ENCODE peak calls at places on chromosomes 2 and 18, in six cellular contexts. N is A549, B is WTC11, W is endothelial cell of umbilical vein, Q is K562, E is SK-N-SH. V is an unnamed sample.
A peak's percentile ranks its signal among the peaks of the same experiment; 100 is the strongest.

GRCh38 chr2:209809256-209809655 is 37.6 kb downstream of the UNC80 start:
- DNase-seq in E (no peak), W (no peak), B (no peak), Q (no peak), N (no peak), V (no peak)

GRCh38 chr2:119011910-119012209 is 69.9 kb downstream of the MARCO start:
- DNase-seq in N (no peak), E (no peak), B (no peak), W (no peak), Q (no peak), V (no peak)

GRCh38 chr2:46308629-46309028 is 11.4 kb downstream of the EPAS1 start:
- DNase-seq in E (no peak), N (no peak), W (no peak), Q (no peak), B (no peak), V (no peak)

GRCh38 chr2:196331143-196331542 is 159.8 kb upstream of the STK17B start:
- DNase-seq in W (peak; percentile 84), E (no peak), B (no peak), N (peak; percentile 40), Q (peak; percentile 60), V (no peak)

GRCh38 chr2:128196026-128196822 is 105.2 kb downstream of the UGGT1 start:
- DNase-seq in N (no peak), W (peak; percentile 70), E (no peak), Q (no peak), B (no peak), V (no peak)

GRCh38 chr2:158315000-158315399 is 141.6 kb downstream of the CCDC148 start:
- DNase-seq in W (no peak), E (no peak), B (no peak), Q (no peak), N (no peak), V (no peak)

GRCh38 chr2:129728251-129728972 is 251.1 kb upstream of the RAB6C start:
- DNase-seq in B (no peak), W (no peak), N (no peak), E (no peak), Q (no peak), V (no peak)

GRCh38 chr2:79622508-79622907 is 109.7 kb downstream of the CTNNA2 start:
- DNase-seq in N (peak; percentile 33), W (no peak), Q (no peak), B (no peak), E (no peak), V (no peak)

GRCh38 chr18:46399276-46399675 is 257.7 kb downstream of the LOXHD1 start:
- DNase-seq in N (no peak), Q (no peak), W (no peak), B (no peak), E (no peak), V (no peak)

GRCh38 chr18:77129150-77129551 is 3.4 kb downstream of the MBP start:
- DNase-seq in W (no peak), Q (no peak), N (no peak), B (no peak), E (no peak), V (no peak)

GRCh38 chr18:77131652-77132368 is 773 bp downstream of the MBP start:
- DNase-seq in B (peak; percentile 39), W (no peak), E (peak; percentile 73), Q (no peak), N (peak; percentile 54), V (no peak)

GRCh38 chr18:77132369-77133050 is at the start of gene MBP:
- DNase-seq in Q (no peak), N (peak; percentile 45), B (peak; percentile 79), E (peak; percentile 60), W (no peak), V (no peak)

GRCh38 chr18:77130229-77131099 is 2.1 kb downstream of the MBP start:
- DNase-seq in Q (no peak), B (no peak), E (no peak), W (no peak), N (no peak), V (no peak)

DNA sequence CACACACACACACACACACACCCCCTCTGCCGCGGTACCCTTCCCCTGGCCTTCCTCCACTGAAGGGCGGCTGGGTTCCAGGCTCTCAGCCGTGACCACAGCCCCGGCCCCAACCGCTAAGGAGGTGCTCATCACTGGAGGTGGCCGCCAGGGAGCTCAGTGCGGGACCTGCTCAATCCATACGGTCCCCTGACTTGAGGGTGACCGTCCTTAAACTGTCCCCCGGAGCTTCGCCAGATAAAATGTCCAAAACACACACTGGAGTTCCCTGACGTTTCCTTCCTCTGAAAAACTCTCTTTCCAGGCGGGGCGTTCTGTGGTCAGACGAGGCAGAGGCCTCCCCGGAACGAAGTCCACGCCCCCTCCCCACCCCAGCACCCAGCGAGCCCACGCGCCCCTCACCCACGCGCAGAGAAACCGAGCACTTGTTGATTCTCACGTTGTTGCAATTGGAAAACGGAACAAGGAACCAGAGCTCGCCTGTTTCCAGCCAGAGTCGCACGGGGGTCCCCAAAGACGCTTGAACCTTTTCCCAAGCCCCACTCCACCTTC is 1.4 kb downstream of the MBP start:
- DNase-seq in W (no peak), E (no peak), N (no peak), B (no peak), Q (no peak), V (no peak)
- TF ChIP-seq MAX in W (no peak), E (no peak), N (no peak), B (no peak), Q (no peak), V (no peak)

DNA sequence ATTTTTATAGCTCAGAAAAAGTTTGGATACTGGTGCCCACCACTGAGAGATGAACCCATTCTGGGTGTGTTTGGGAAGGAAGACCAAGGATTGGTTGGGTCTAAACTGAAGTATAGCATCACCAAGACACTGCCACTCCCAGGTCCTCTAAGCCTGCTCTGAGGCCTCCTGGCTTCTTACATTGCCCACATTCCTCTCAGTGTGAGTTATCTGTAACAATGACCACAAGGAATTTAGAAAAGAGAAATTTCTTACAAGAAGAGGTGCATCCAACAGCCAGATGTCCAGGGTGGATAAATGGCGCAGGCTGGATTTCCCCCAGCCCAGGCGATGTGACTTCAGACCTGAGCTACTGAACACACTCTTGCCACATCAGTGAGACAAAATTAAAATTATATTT is 1.6 kb upstream of the GPR45 start:
- DNase-seq in W (no peak), B (no peak), Q (no peak), E (no peak), N (peak; percentile 25), V (no peak)
- TF ChIP-seq MAX in W (no peak), B (no peak), Q (no peak), E (no peak), N (no peak), V (no peak)

DNA sequence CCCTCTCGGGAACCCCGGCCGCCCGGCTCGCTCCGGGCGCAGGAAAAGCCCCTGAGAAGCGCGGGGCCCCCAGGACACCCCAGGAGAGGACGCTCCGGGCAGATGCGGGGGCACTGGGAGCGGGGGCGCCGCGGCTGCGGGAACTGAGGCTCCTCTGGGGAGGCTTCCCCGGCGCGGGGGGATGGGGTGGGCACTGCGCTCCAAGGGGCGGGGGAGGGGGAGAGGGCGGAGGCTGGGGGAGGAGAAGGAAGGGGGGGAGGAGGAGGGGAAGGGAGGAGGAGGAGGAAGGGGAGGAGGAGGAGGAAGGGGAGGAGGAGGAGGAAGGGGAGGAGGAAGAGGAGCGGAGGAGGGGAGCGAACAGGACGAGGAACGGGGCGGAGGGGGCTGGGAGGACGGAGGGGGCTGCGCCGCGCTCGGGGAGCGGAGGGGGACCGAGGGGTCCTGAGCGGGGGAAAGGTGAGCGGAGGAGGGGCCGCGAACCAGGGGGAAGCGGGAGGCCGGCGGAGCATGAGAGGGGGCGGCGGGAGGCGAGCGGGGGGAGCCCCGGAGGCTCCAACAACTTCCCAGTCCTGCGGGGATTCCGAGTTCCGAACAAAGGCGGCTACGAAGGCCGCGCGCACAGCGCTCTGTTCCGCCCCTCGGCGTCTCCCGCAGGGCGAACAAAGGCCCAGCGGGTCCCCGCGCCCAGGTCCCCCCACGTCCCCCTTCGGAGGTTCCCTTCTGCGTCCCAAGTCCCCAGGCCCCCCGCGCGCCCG is 742 bp downstream of the PXDN start:
- DNase-seq in Q (no peak), N (no peak), W (peak; percentile 37), E (peak; percentile 89), B (peak; percentile 70), V (no peak)
- TF ChIP-seq MAX in Q (no peak), N (no peak), W (no peak), E (no peak), B (no peak), V (no peak)

GRCh38 chr2:189248116-189248515 is 68.6 kb upstream of the COL5A2 start:
- DNase-seq in Q (no peak), E (no peak), N (no peak), W (no peak), B (no peak), V (no peak)
- TF ChIP-seq MAX in Q (no peak), E (no peak), N (no peak), W (no peak), B (no peak), V (no peak)

GRCh38 chr2:222842517-222843174 is 18.2 kb upstream of the ACSL3 start:
- DNase-seq in E (no peak), Q (no peak), B (no peak), N (peak; percentile 80), W (peak; percentile 84), V (no peak)
- TF ChIP-seq MAX in E (no peak), Q (no peak), B (no peak), N (no peak), W (no peak), V (no peak)

GRCh38 chr2:20288941-20289340 is 61.7 kb downstream of the PUM2 start:
- DNase-seq in W (no peak), N (peak; percentile 59), B (no peak), Q (peak; percentile 14), E (no peak), V (peak; percentile 66)
- TF ChIP-seq MAX in W (no peak), N (no peak), B (no peak), Q (peak; percentile 39), E (no peak), V (peak; percentile 47)

GRCh38 chr2:42201228-42201855 is 32.2 kb downstream of the EML4 start:
- DNase-seq in Q (no peak), E (peak; percentile 26), B (no peak), N (no peak), W (no peak), V (no peak)

GRCh38 chr2:42202299-42203008 is 33.3 kb downstream of the EML4 start:
- DNase-seq in N (no peak), B (no peak), E (no peak), Q (no peak), W (no peak), V (no peak)

GRCh38 chr2:42198466-42198865 is 29.3 kb downstream of the EML4 start:
- DNase-seq in E (no peak), N (no peak), Q (no peak), W (no peak), B (no peak), V (no peak)

GRCh38 chr2:42199002-42199401 is 29.8 kb downstream of the EML4 start:
- DNase-seq in E (no peak), Q (no peak), N (no peak), B (no peak), W (no peak), V (no peak)

GRCh38 chr2:42200534-42201227 is 31.5 kb downstream of the EML4 start:
- DNase-seq in B (no peak), W (peak; percentile 30), Q (no peak), N (no peak), E (no peak), V (no peak)
- TF ChIP-seq MAX in B (no peak), W (no peak), Q (no peak), N (no peak), E (no peak), V (no peak)